ENCODE peak calls at places on chromosomes 16 and 17, in five cellular contexts. C is transverse colon, A is ovary, Q is K562, Z is A549. S is an unnamed sample.

GRCh38 chr16:75065149-75065807 is 51.3 kb downstream of the LDHD start:
- DNase-seq in C (peak), A (no peak), Q (peak), Z (no peak), S (no peak)

GRCh38 chr17:50201226-50201854 is at the start of gene COL1A1:
- DNase-seq in C (peak), A (peak), Q (no peak), Z (no peak), S (peak)

GRCh38 chr16:56332464-56333079 is 92.8 kb downstream of the AMFR start:
- DNase-seq in C (peak), A (peak), Q (peak), Z (peak), S (peak)

GRCh38 chr16:83501481-83501880 is 306.3 kb upstream of the HSBP1 start:
- DNase-seq in C (no peak), A (no peak), Q (no peak), Z (no peak), S (no peak)

GRCh38 chr16:74623214-74623842 is 16.4 kb upstream of the GLG1 start:
- DNase-seq in C (no peak), A (no peak), Q (peak), Z (peak), S (peak)

GRCh38 chr17:64156670-64157069 is 26.7 kb upstream of the ERN1 start:
- DNase-seq in C (no peak), A (no peak), Q (no peak), Z (no peak), S (no peak)

GRCh38 chr17:18141210-18141803 is 32.8 kb downstream of the MYO15A start:
- DNase-seq in C (no peak), A (no peak), Q (peak), Z (peak), S (no peak)

GRCh38 chr17:82780195-82780594 is 28.3 kb downstream of the TBCD start:
- DNase-seq in C (no peak), A (no peak), Q (no peak), Z (no peak), S (no peak)

GRCh38 chr16:87560428-87561199 is 41.7 kb upstream of the JPH3 start:
- DNase-seq in C (peak), A (peak), Q (peak), Z (peak), S (no peak)

GRCh38 chr16:627458-628239 is 3.1 kb upstream of the WFIKKN1 start:
- DNase-seq in C (no peak), A (peak), Q (peak), Z (no peak), S (no peak)

GRCh38 chr17:2954898-2955445 is 108.4 kb downstream of the OR1D5 start:
- DNase-seq in C (no peak), A (no peak), Q (no peak), Z (peak), S (no peak)

GRCh38 chr16:641326-642188 is at the start of gene MCRIP2:
- DNase-seq in C (peak), A (peak), Q (peak), Z (peak), S (peak)

GRCh38 chr17:54844262-54844661 is 56.4 kb upstream of the TOM1L1 start:
- DNase-seq in C (no peak), A (no peak), Q (no peak), Z (no peak), S (no peak)
- TF ChIP-seq EP300 in C (no peak), A (no peak), Q (no peak), Z (no peak), S (no peak)

GRCh38 chr16:5036228-5037156 is 2.8 kb upstream of the NAGPA start:
- DNase-seq in C (no peak), A (peak), Q (peak), Z (no peak), S (no peak)
- TF ChIP-seq POLR2A in C (no peak), A (no peak), Q (no peak), Z (no peak), S (no peak)

DNA sequence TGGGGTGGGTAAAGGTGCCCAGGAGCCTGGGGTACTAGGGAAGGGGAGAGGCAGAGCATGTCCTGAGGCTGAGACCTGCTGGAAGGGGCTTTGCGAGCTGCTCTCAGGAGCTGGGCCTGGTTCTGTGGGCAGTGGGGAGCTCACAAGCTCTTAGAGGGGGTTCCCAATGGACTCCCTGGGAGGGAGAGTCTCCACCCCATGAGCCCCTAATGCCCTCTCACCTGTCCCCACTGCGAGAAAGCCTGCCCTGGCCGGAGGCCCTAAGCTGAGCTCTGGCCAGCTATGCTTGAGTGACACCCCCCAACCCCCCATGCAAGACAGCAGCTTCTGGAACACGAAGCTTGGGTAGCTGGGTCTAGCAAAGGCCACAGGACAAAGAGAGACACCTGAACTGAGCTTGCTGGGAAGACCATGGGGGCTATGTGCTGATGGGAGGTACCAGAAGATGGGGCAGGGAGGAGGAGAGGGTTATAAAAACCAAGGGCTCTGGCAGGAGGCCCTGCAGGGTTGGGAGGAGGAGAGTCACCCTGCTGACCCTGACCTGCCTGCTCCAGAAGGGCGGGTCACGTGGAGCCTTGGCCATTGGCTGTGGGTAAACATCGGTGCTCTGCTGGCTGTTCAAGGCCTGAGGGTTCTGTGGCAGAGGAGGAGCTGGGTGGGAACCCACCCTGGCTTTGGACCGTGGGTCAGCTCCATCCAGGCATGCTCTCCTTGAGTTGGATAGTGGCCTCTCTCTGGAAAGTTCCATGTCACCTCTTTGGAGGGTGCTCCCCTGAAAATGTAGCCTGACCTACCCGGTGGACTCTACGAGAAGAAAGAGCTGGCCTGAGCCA is 106.7 kb downstream of the RAB11FIP4 start:
- DNase-seq in C (no peak), A (no peak), Q (peak), Z (no peak), S (no peak)
- TF ChIP-seq EP300 in C (no peak), A (no peak), Q (no peak), Z (no peak), S (no peak)

DNA sequence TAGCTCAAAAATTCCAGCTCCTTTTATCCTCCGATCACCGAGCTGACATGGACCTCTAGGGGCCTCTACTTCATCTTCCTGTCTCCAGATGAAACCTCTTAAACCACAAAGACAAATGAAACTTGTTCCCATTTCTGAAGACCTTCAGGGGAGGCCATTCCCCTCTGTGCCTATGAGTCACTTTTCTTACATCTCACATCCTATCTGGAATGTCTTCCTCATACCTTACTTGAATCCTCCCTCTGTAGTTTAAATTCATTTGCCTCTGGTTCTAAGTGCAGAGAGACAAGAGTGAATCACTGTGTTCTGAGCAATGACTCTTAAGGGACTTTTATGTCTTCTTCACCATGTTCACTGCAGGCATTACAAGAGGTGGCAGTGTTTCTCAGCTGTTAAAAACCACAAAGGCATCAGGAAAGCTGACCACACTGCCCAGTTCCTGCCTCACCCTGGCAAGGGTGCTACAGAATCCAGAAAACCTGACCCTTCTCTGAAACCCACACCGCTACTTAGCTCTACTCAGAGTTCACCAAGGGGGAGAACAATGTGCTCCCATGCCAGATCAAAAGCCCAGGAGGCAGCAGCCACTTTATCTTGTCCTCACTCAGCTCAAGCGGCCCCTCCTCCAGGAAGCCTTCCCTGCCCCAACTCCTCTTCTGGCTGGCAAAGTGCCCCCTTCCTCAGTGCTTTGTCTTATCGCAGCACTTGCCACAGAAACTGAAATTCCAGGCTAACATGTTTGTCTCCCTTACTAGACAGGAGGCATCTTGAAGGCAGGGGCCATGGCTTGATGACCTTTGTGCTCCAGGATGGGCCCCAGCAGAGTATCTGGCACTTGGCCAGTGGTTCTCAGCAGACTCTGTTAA is 6.4 kb downstream of the CUEDC1 start:
- DNase-seq in C (no peak), A (no peak), Q (peak), Z (peak), S (no peak)
- TF ChIP-seq POLR2A in C (no peak), A (no peak), Q (no peak), Z (no peak), S (no peak)

DNA sequence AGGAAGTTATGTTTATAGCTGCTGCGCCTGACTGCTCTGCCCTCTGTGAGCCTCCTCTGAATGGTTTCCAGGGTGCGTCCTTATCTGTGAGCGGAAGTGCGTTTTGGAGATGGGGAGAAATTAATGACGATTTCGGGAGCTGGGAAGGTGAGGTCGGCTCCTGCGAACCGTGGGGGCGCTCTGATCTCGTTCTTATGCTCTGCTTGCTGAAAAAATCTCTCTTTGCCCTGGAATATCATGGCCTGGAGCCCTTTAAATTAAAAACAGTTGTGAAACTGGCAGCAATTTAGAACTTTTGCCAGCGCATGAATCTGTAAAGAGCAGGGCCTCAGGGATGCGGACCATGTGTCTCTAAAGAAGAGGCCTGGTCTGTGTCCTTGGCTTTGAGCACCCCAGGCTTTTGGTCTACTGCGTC is 135.8 kb upstream of the ZFHX3 start:
- DNase-seq in C (no peak), A (peak), Q (no peak), Z (no peak), S (no peak)
- TF ChIP-seq EP300 in C (no peak), A (no peak), Q (no peak), Z (no peak), S (no peak)

DNA sequence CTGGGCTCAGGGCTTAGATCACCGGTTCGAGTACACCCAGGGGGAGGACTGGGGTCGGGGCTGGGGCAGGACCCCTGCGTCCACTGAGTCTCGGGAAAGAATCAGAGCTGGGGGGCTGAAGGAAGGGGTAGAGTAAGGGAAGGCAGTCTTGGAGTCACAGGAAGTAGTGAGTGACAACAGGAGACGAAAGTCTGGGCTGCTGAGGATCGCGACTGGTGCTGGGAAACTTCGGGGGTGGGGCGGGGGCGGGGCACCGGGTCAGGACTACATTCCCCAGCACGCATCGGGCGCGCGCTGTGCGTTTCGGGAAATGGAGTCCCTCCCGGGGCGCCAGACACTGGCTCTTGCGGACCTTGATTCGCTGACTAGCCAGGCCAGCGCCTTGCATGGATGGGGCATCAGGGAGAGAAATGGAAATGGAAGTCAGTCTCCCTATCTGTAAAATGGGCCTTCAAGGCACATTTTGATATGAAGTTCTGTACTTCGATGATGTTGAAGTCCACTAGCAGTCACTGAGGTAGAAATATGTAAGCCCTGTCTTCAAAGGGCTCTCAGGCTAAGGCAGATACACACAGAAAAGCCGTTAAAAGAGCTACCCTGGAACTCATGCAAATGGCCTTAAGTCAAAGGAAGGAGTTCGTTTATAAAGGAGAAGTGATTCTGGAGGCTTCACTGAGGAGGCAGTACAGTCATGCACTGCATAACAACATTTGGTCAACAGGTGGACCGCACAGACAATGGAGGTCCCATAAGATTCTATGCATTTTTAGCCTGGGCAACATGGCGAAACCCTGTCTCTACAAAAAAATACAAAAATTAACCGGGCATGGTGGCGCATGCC is 696 bp downstream of the CTF1 start:
- DNase-seq in C (peak), A (peak), Q (peak), Z (peak), S (peak)
- TF ChIP-seq POLR2A in C (peak), A (no peak), Q (peak), Z (no peak), S (no peak)

GRCh38 chr16:51713502-51713901 is 562.4 kb upstream of the SALL1 start:
- DNase-seq in C (no peak), A (no peak), Q (no peak), Z (no peak), S (no peak)
- TF ChIP-seq EP300 in C (no peak), A (no peak), Q (no peak), Z (no peak), S (no peak)